ENCODE peak calls at places on chromosomes 7 and 10, in five cellular contexts. O is cardiac muscle cell, B is iPS-NIHi11, V is GM19239, A is bronchial epithelial cell. Y is an unnamed sample.

GRCh38 chr10:88858493-88858892 is 6.8 kb upstream of the ANKRD22 start:
- DNase-seq in O (no peak), B (no peak), V (no peak), A (peak), Y (no peak)

GRCh38 chr10:88385601-88386203 is 197.4 kb downstream of the RNLS start:
- DNase-seq in O (no peak), B (peak), V (no peak), A (peak), Y (peak)

GRCh38 chr7:25732771-25733217 is 419.2 kb upstream of the NFE2L3 start:
- DNase-seq in O (no peak), B (peak), V (no peak), A (no peak), Y (no peak)

GRCh38 chr7:47188653-47189315 is 393.1 kb downstream of the TNS3 start:
- DNase-seq in O (no peak), B (no peak), V (no peak), A (no peak), Y (no peak)

GRCh38 chr10:87705339-87705738 is 45.7 kb downstream of the PAPSS2 start:
- DNase-seq in O (peak), B (no peak), V (no peak), A (peak), Y (no peak)

GRCh38 chr10:43042503-43043341 is 34.1 kb upstream of the RET start:
- DNase-seq in O (no peak), B (peak), V (no peak), A (no peak), Y (no peak)

GRCh38 chr10:102230861-102231356 is 4.8 kb downstream of the ELOVL3 start:
- DNase-seq in O (peak), B (peak), V (no peak), A (no peak), Y (peak)

GRCh38 chr10:113062977-113063967 is 113.2 kb downstream of the TCF7L2 start:
- DNase-seq in O (peak), B (peak), V (no peak), A (no peak), Y (no peak)

GRCh38 chr7:27242580-27243339 is at the start of gene EVX1:
- DNase-seq in O (no peak), B (no peak), V (no peak), A (no peak), Y (peak)

GRCh38 chr10:77185696-77186095 is 451.9 kb downstream of the KCNMA1 start:
- DNase-seq in O (no peak), B (no peak), V (no peak), A (no peak), Y (no peak)

GRCh38 chr7:41979834-41980307 is 257.1 kb downstream of the GLI3 start:
- DNase-seq in O (peak), B (peak), V (no peak), A (peak), Y (peak)

GRCh38 chr7:151432658-151433521 is 7.1 kb downstream of the CRYGN start:
- DNase-seq in O (no peak), B (no peak), V (peak), A (peak), Y (peak)

GRCh38 chr7:118185163-118185860 is 1.3 kb downstream of the LSM8 start:
- DNase-seq in O (peak), B (no peak), V (no peak), A (no peak), Y (no peak)

GRCh38 chr7:37352974-37353948 is 95.4 kb downstream of the ELMO1 start:
- DNase-seq in O (no peak), B (peak), V (no peak), A (no peak), Y (peak)

GRCh38 chr10:30284860-30285594 is 64.1 kb downstream of the MTPAP start:
- DNase-seq in O (peak), B (peak), V (peak), A (peak), Y (no peak)

GRCh38 chr10:100370976-100371706 is 24.1 kb downstream of the SCD start:
- DNase-seq in O (peak), B (peak), V (no peak), A (peak), Y (peak)

GRCh38 chr10:94673614-94674321 is 9.8 kb upstream of the CYP2C18 start:
- DNase-seq in O (no peak), B (no peak), V (no peak), A (peak), Y (no peak)

GRCh38 chr7:309586-310228 is 19.7 kb downstream of the FOXL3 start:
- DNase-seq in O (no peak), B (no peak), V (no peak), A (no peak), Y (no peak)

GRCh38 chr10:55629792-55630490 is 731.1 kb downstream of the ZWINT start:
- DNase-seq in O (peak), B (peak), V (no peak), A (peak), Y (peak)

GRCh38 chr7:157495594-157495993 is 158.8 kb downstream of the DNAJB6 start:
- DNase-seq in O (no peak), B (no peak), V (no peak), A (no peak), Y (peak)

GRCh38 chr10:92309273-92309672 is 18.3 kb downstream of the MARCHF5 start:
- DNase-seq in O (no peak), B (no peak), V (no peak), A (no peak), Y (no peak)